ENCODE peak calls at places on chromosomes 12 and 14, in five cellular contexts. K, M, J, B and V are unnamed samples.

GRCh38 chr14:35742448-35742847 is 66.6 kb downstream of the RALGAPA1 start:
- ATAC-seq in B (no peak), J (no peak), K (no peak), M (no peak), V (no peak)

GRCh38 chr12:48075833-48076232 is 30.0 kb downstream of the SENP1 start:
- ATAC-seq in M (no peak), K (no peak), B (no peak), J (no peak), V (no peak)

GRCh38 chr12:94954029-94954685 is 49.3 kb downstream of the NDUFA12 start:
- ATAC-seq in M (no peak), K (peak), J (no peak), B (peak), V (no peak)

GRCh38 chr14:38336298-38336697 is 80.4 kb upstream of the CLEC14A start:
- ATAC-seq in M (no peak), K (no peak), J (no peak), B (no peak), V (no peak)

GRCh38 chr12:52436000-52436827 is 2.0 kb upstream of the KRT75 start:
- ATAC-seq in J (no peak), B (no peak), K (no peak), M (no peak), V (no peak)

GRCh38 chr12:52438305-52439301 is 4.4 kb upstream of the KRT75 start:
- ATAC-seq in K (no peak), B (no peak), J (no peak), M (no peak), V (no peak)

GRCh38 chr12:60269611-60270269 is 673.9 kb downstream of the SLC16A7 start:
- ATAC-seq in K (no peak), J (no peak), M (no peak), B (no peak), V (peak)

GRCh38 chr14:55277972-55278740 is 6.9 kb downstream of the FBXO34 start:
- ATAC-seq in B (no peak), M (no peak), J (peak), K (no peak), V (no peak)

GRCh38 chr14:64536488-64537245 is 3.9 kb upstream of the HSPA2 start:
- ATAC-seq in K (no peak), B (no peak), J (no peak), M (no peak), V (no peak)

GRCh38 chr12:113461666-113462065 is 10.0 kb downstream of the LHX5 start:
- ATAC-seq in B (no peak), J (peak), K (no peak), M (peak), V (no peak)

GRCh38 chr14:70808023-70808401 is 1.3 kb downstream of the MAP3K9 start:
- ATAC-seq in K (peak), B (peak), M (peak), J (peak), V (no peak)

GRCh38 chr14:25007832-25008231 is 42.1 kb downstream of the STXBP6 start:
- ATAC-seq in B (no peak), K (no peak), J (no peak), M (no peak), V (no peak)

GRCh38 chr12:44217146-44217883 is 381.4 kb downstream of the TMEM117 start:
- ATAC-seq in B (no peak), M (no peak), J (no peak), K (no peak), V (no peak)

GRCh38 chr14:106039400-106039799 is 513.0 kb downstream of the TMEM121 start:
- ATAC-seq in K (peak), J (no peak), M (no peak), B (peak), V (no peak)

GRCh38 chr14:71169028-71169427 is 261.8 kb downstream of the PCNX1 start:
- ATAC-seq in J (peak), B (no peak), M (no peak), K (no peak), V (no peak)

GRCh38 chr14:32078794-32079663 is 1.9 kb downstream of the ARHGAP5 start:
- ATAC-seq in K (no peak), B (no peak), J (no peak), M (peak), V (no peak)

GRCh38 chr14:47391105-47391504 is 284.3 kb downstream of the MDGA2 start:
- ATAC-seq in M (no peak), B (no peak), K (no peak), J (no peak), V (no peak)

GRCh38 chr14:70642313-70643235 is 858 bp downstream of the TTC9 start:
- ATAC-seq in B (no peak), K (peak), M (peak), J (peak), V (peak)

GRCh38 chr14:68785817-68786490 is 6.9 kb downstream of the ZFP36L1 start:
- ATAC-seq in K (peak), M (no peak), J (peak), B (no peak), V (peak)

GRCh38 chr12:104951759-104952509 is 6.2 kb downstream of the SLC41A2 start:
- ATAC-seq in M (no peak), K (no peak), J (no peak), B (no peak), V (no peak)

GRCh38 chr14:94423465-94424056 is 29.0 kb downstream of the SERPINA11 start:
- ATAC-seq in B (peak), M (peak), K (peak), J (peak), V (peak)

GRCh38 chr12:4201333-4202105 is 72.0 kb upstream of the CCND2 start:
- ATAC-seq in K (no peak), M (no peak), B (no peak), J (peak), V (no peak)

GRCh38 chr14:94173471-94173884 is 644 bp upstream of the PPP4R4 start:
- ATAC-seq in J (no peak), B (no peak), M (peak), K (no peak), V (no peak)

GRCh38 chr12:110537605-110538409 is 35.7 kb downstream of the RAD9B start:
- ATAC-seq in K (no peak), M (no peak), B (peak), J (no peak), V (peak)

GRCh38 chr12:57381693-57382220 is 49.1 kb downstream of the R3HDM2 start:
- ATAC-seq in M (no peak), B (no peak), J (peak), K (no peak), V (no peak)

DNA sequence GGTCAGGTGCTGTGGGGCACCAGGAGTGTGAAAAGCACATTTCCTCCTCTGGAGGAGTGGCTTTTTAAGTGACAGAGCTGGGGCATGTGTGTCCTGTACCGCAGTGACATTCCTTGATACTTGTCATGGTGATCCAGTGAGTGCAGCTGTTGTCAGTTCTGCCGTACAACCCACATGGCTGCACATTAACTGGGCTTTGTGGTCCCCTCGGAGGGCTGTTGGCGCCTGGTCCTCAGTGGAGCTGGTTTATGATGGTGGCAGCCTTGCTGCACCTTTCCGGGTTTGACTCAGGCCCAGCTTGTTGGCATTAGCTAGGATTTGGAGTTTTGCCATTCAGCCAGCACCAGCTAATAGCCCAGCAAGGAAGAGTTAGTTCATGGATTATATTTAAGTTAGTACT is 77.0 kb downstream of the SLC25A47 start:
- ATAC-seq in B (no peak), J (no peak), K (no peak), M (no peak), V (no peak)
- TF ChIP-seq EP300 in B (no peak), J (no peak), K (no peak), M (no peak), V (no peak)

DNA sequence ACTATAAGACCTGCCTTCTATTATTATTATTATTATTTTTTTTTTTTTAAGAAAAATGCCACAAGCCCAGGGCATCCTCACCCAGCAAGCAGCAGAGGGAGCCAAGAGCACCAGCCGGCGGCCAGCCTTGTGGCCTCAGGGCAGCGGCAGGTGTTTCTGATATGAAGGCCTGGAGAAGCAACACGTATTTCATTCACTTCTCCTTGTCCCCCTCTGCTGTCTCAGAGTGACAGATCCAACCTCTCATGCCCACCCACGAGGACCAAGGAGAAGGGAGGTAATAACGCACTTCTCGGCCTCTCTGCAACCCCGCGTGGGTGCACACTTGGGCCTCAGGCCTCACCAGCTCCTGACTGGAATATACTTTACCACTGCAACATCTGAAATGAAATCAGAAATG is 25.4 kb downstream of the CDC42BPB start:
- ATAC-seq in J (no peak), B (no peak), K (peak), M (peak), V (no peak)
- TF ChIP-seq CTCF in J (no peak), B (no peak), K (peak), M (peak), V (no peak)

DNA sequence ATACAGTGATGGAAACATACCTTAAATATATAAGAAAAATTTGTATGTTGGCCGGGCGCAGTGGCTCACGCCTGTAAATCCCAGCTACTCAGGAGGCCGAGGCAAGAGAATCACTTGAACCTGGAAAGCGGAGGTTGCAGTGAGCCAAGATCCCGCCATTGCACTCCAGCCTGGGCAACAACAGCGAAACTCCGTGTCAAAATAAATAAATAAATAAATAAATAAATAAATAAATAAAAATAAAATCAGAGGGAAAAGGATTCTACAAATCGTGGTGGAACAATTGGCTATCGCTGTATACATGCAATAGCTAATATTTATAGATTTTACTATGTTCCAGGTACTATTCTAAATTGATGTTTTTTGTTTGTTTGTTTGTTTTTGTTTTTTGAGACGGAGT is 1.7 kb upstream of the ATF7 start:
- ATAC-seq in M (no peak), K (no peak), B (no peak), J (no peak), V (no peak)
- TF ChIP-seq EP300 in M (no peak), K (no peak), B (no peak), J (no peak), V (no peak)

GRCh38 chr14:73777420-73777819 is 63.2 kb upstream of the PNMA1 start:
- ATAC-seq in J (peak), M (peak), B (peak), K (peak), V (no peak)
- TF ChIP-seq CTCF in J (no peak), M (peak), B (no peak), K (no peak), V (peak)

GRCh38 chr12:91357381-91357780 is 174.8 kb upstream of the DCN start:
- ATAC-seq in M (peak), B (no peak), J (no peak), K (no peak), V (no peak)
- TF ChIP-seq EP300 in M (no peak), B (no peak), J (no peak), K (no peak), V (no peak)

GRCh38 chr12:67391656-67392055 is 122.5 kb downstream of the CAND1 start:
- ATAC-seq in M (no peak), J (no peak), B (no peak), K (no peak), V (no peak)

GRCh38 chr12:67391034-67391433 is 121.9 kb downstream of the CAND1 start:
- ATAC-seq in B (no peak), J (no peak), K (no peak), M (no peak), V (no peak)

DNA sequence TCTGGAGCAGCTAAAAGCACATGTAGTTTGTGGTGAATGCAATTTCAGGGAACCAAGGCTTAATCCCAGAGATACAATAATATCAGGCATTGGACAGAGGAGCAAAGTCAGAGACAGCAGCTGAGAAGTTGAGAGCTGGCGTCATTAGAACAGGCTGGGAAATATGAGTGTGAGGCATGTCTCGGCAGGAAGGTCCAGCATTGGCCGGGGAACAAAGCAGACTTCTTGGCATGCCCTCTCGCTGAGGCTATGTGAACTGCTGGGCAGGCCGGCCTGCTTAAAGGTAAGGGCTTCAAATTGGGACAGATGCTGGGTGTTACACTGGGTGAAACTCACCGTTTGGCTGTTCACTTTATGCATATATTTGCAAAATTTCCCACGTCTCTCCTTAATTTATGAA is 125.4 kb downstream of the CAND1 start:
- ATAC-seq in K (peak), B (peak), M (peak), J (no peak), V (peak)
- TF ChIP-seq CTCF in K (no peak), B (no peak), M (no peak), J (no peak), V (peak)

GRCh38 chr12:93827669-93828068 is 150.5 kb downstream of the CRADD start:
- ATAC-seq in M (no peak), J (no peak), B (no peak), K (no peak), V (no peak)

GRCh38 chr12:93825501-93825888 is 148.3 kb downstream of the CRADD start:
- ATAC-seq in K (no peak), M (no peak), J (no peak), B (no peak), V (peak)

GRCh38 chr12:93829073-93829472 is 151.9 kb downstream of the CRADD start:
- ATAC-seq in M (no peak), J (no peak), B (no peak), K (no peak), V (no peak)

GRCh38 chr12:93825926-93826599 is 148.9 kb downstream of the CRADD start:
- ATAC-seq in M (no peak), J (no peak), K (no peak), B (no peak), V (peak)

GRCh38 chr12:93827179-93827578 is 150.0 kb downstream of the CRADD start:
- ATAC-seq in B (no peak), J (no peak), M (no peak), K (no peak), V (no peak)
- TF ChIP-seq EP300 in B (no peak), J (no peak), M (no peak), K (no peak), V (no peak)